ENCODE peak calls at places on chromosome 22, in six cellular contexts. One of them, this sample, is unnamed.

GRCh38 chr22:26035523-26035922 is 133.7 kb upstream of the SEZ6L start:
- DNase-seq in pancreas: no peak
- DNase-seq in heart left ventricle: no peak
- DNase-seq in K562: no peak
- DNase-seq in hepatocyte: no peak
- DNase-seq in foreskin keratinocyte: no peak
- DNase-seq in this sample: no peak

GRCh38 chr22:50626856-50627451 is 998 bp downstream of the ARSA start:
- DNase-seq in pancreas: no peak
- DNase-seq in heart left ventricle: no peak
- DNase-seq in K562: no peak
- DNase-seq in hepatocyte: peak; percentile 10
- DNase-seq in foreskin keratinocyte: no peak
- DNase-seq in this sample: no peak

GRCh38 chr22:31583861-31584485 is 78.0 kb downstream of the PISD start:
- DNase-seq in pancreas: no peak
- DNase-seq in heart left ventricle: no peak
- DNase-seq in K562: no peak
- DNase-seq in hepatocyte: no peak
- DNase-seq in foreskin keratinocyte: no peak
- DNase-seq in this sample: no peak

GRCh38 chr22:26404851-26405357 is 24.2 kb upstream of the ASPHD2 start:
- DNase-seq in pancreas: no peak
- DNase-seq in heart left ventricle: no peak
- DNase-seq in K562: peak; percentile 66
- DNase-seq in hepatocyte: no peak
- DNase-seq in foreskin keratinocyte: no peak
- DNase-seq in this sample: no peak

GRCh38 chr22:18111759-18112330 is 1.2 kb downstream of the TUBA8 start:
- DNase-seq in pancreas: no peak
- DNase-seq in heart left ventricle: peak; percentile 81
- DNase-seq in K562: no peak
- DNase-seq in hepatocyte: no peak
- DNase-seq in foreskin keratinocyte: no peak
- DNase-seq in this sample: no peak

GRCh38 chr22:29710922-29711593 is 8.7 kb upstream of the CABP7 start:
- DNase-seq in pancreas: peak; percentile 87
- DNase-seq in heart left ventricle: peak; percentile 80
- DNase-seq in K562: no peak
- DNase-seq in hepatocyte: no peak
- DNase-seq in foreskin keratinocyte: no peak
- DNase-seq in this sample: peak; percentile 40

GRCh38 chr22:26170112-26170492 is 840 bp downstream of the SEZ6L start:
- DNase-seq in pancreas: no peak
- DNase-seq in heart left ventricle: no peak
- DNase-seq in K562: no peak
- DNase-seq in hepatocyte: no peak
- DNase-seq in foreskin keratinocyte: no peak
- DNase-seq in this sample: no peak

GRCh38 chr22:35959121-35959800 is 69.4 kb downstream of the RBFOX2 start:
- DNase-seq in pancreas: no peak
- DNase-seq in heart left ventricle: no peak
- DNase-seq in K562: no peak
- DNase-seq in hepatocyte: no peak
- DNase-seq in foreskin keratinocyte: no peak
- DNase-seq in this sample: no peak

GRCh38 chr22:41286639-41287091 is 678 bp upstream of the RANGAP1 start:
- DNase-seq in pancreas: no peak
- DNase-seq in heart left ventricle: peak; percentile 50
- DNase-seq in K562: peak; percentile 23
- DNase-seq in hepatocyte: peak; percentile 35
- DNase-seq in foreskin keratinocyte: no peak
- DNase-seq in this sample: no peak

GRCh38 chr22:17443413-17444203 is 74.3 kb downstream of the CECR2 start:
- DNase-seq in pancreas: no peak
- DNase-seq in heart left ventricle: no peak
- DNase-seq in K562: no peak
- DNase-seq in hepatocyte: no peak
- DNase-seq in foreskin keratinocyte: no peak
- DNase-seq in this sample: no peak

GRCh38 chr22:46058591-46059519 is 81.9 kb upstream of the WNT7B start:
- DNase-seq in pancreas: peak; percentile 62
- DNase-seq in heart left ventricle: no peak
- DNase-seq in K562: no peak
- DNase-seq in hepatocyte: no peak
- DNase-seq in foreskin keratinocyte: no peak
- DNase-seq in this sample: no peak

GRCh38 chr22:46056169-46057041 is 79.4 kb upstream of the WNT7B start:
- DNase-seq in pancreas: peak; percentile 74
- DNase-seq in heart left ventricle: peak; percentile 74
- DNase-seq in K562: no peak
- DNase-seq in hepatocyte: no peak
- DNase-seq in foreskin keratinocyte: no peak
- DNase-seq in this sample: no peak

GRCh38 chr22:46055851-46056168 is 78.8 kb upstream of the WNT7B start:
- DNase-seq in pancreas: no peak
- DNase-seq in heart left ventricle: no peak
- DNase-seq in K562: no peak
- DNase-seq in hepatocyte: no peak
- DNase-seq in foreskin keratinocyte: no peak
- DNase-seq in this sample: no peak

GRCh38 chr22:46057206-46057605 is 80.2 kb upstream of the WNT7B start:
- DNase-seq in pancreas: peak; percentile 60
- DNase-seq in heart left ventricle: no peak
- DNase-seq in K562: no peak
- DNase-seq in hepatocyte: no peak
- DNase-seq in foreskin keratinocyte: no peak
- DNase-seq in this sample: no peak

DNA sequence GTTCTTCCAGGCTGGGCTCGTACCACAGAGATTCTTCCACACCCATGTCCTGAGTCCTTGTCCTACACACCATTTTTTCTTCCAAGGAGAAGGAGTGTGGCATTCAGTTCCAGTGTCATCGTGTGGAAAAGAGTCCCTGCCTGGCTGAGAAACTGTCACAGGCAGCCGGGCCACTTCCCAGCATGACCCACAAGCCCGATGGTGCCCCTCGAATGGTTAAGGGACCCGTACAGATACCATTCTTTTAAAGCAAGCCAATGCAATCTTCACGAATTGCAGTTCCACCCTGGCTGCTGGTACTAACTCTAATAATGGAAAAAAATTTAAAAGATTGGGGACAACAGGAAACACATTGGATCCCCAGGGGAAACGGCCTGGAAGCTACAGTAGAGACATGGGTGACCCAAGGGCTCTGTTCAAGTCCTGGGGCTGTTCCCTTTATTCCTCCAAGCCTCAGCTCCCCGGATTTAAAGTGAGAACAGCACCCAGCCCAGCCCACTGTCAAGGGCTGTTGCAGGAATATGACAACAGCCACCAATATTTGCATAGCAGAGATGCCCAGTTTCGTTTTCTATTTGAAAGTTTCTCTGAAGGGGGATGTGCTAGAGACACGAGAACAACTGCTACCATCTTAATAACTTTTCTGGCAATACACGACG is 80.9 kb upstream of the WNT7B start:
- DNase-seq in pancreas: peak; percentile 60
- DNase-seq in heart left ventricle: peak; percentile 66
- DNase-seq in K562: no peak
- DNase-seq in hepatocyte: no peak
- DNase-seq in foreskin keratinocyte: no peak
- DNase-seq in this sample: peak; percentile 65
- H3K4me1 ChIP-seq in pancreas: peaks cover 41% of the 10 kb centered on the region
- H3K4me1 ChIP-seq in heart left ventricle: peaks cover 20% of the 10 kb centered on the region
- H3K4me1 ChIP-seq in K562: peaks cover 28% of the 10 kb centered on the region
- H3K4me1 ChIP-seq in hepatocyte: peaks cover 7% of the 10 kb centered on the region
- H3K4me1 ChIP-seq in foreskin keratinocyte: peaks cover 32% of the 10 kb centered on the region
- H3K4me1 ChIP-seq in this sample: peaks cover 9% of the 10 kb centered on the region

DNA sequence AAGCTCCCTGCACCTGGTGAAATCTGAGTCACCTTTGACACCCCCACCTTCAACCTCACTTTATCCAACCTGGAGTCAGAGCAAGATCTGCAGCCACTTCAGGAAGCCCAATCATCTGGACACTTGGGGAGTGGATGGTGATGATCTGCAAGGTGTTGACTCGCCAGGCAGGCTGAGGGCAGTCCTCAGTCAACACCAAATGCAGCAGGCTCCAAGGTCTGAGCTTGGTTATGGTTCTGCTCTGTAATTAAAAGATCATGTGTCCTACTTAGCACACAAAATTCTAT is 446.9 kb downstream of the BRD1 start:
- DNase-seq in pancreas: no peak
- DNase-seq in heart left ventricle: no peak
- DNase-seq in K562: no peak
- DNase-seq in hepatocyte: no peak
- DNase-seq in foreskin keratinocyte: no peak
- DNase-seq in this sample: no peak
- H3K4me1 ChIP-seq in pancreas: no peaks in the 10 kb centered on the region
- H3K4me1 ChIP-seq in heart left ventricle: no peaks in the 10 kb centered on the region
- H3K4me1 ChIP-seq in K562: no peaks in the 10 kb centered on the region
- H3K4me1 ChIP-seq in hepatocyte: no peaks in the 10 kb centered on the region
- H3K4me1 ChIP-seq in foreskin keratinocyte: no peaks in the 10 kb centered on the region
- H3K4me1 ChIP-seq in this sample: no peaks in the 10 kb centered on the region

GRCh38 chr22:42297778-42298177 is 27.3 kb upstream of the TCF20 start:
- DNase-seq in pancreas: no peak
- DNase-seq in heart left ventricle: no peak
- DNase-seq in K562: no peak
- DNase-seq in hepatocyte: no peak
- DNase-seq in foreskin keratinocyte: no peak
- DNase-seq in this sample: no peak

GRCh38 chr22:42294034-42294985 is 23.9 kb upstream of the TCF20 start:
- DNase-seq in pancreas: peak; percentile 79
- DNase-seq in heart left ventricle: no peak
- DNase-seq in K562: peak; percentile 53
- DNase-seq in hepatocyte: peak; percentile 84
- DNase-seq in foreskin keratinocyte: no peak
- DNase-seq in this sample: peak; percentile 42

GRCh38 chr22:42298746-42299145 is 28.3 kb upstream of the TCF20 start:
- DNase-seq in pancreas: no peak
- DNase-seq in heart left ventricle: no peak
- DNase-seq in K562: no peak
- DNase-seq in hepatocyte: no peak
- DNase-seq in foreskin keratinocyte: no peak
- DNase-seq in this sample: no peak

GRCh38 chr22:42296381-42296853 is 26.0 kb upstream of the TCF20 start:
- DNase-seq in pancreas: peak; percentile 76
- DNase-seq in heart left ventricle: peak; percentile 76
- DNase-seq in K562: no peak
- DNase-seq in hepatocyte: peak; percentile 53
- DNase-seq in foreskin keratinocyte: no peak
- DNase-seq in this sample: no peak

GRCh38 chr22:42296883-42297282 is 26.4 kb upstream of the TCF20 start:
- DNase-seq in pancreas: no peak
- DNase-seq in heart left ventricle: no peak
- DNase-seq in K562: no peak
- DNase-seq in hepatocyte: no peak
- DNase-seq in foreskin keratinocyte: no peak
- DNase-seq in this sample: no peak
- H3K4me1 ChIP-seq in pancreas: no peaks in the 10 kb centered on the region
- H3K4me1 ChIP-seq in heart left ventricle: no peaks in the 10 kb centered on the region
- H3K4me1 ChIP-seq in K562: peaks cover 54% of the 10 kb centered on the region
- H3K4me1 ChIP-seq in hepatocyte: peaks cover 24% of the 10 kb centered on the region
- H3K4me1 ChIP-seq in foreskin keratinocyte: peaks cover 7% of the 10 kb centered on the region
- H3K4me1 ChIP-seq in this sample: peaks cover 4% of the 10 kb centered on the region

GRCh38 chr22:22816171-22816514 is 71.5 kb upstream of the IGLL5 start:
- DNase-seq in pancreas: no peak
- DNase-seq in heart left ventricle: no peak
- DNase-seq in K562: no peak
- DNase-seq in hepatocyte: no peak
- DNase-seq in foreskin keratinocyte: no peak
- DNase-seq in this sample: no peak
- H3K4me1 ChIP-seq in pancreas: no peaks in the 10 kb centered on the region
- H3K4me1 ChIP-seq in heart left ventricle: no peaks in the 10 kb centered on the region
- H3K4me1 ChIP-seq in K562: no peaks in the 10 kb centered on the region
- H3K4me1 ChIP-seq in hepatocyte: no peaks in the 10 kb centered on the region
- H3K4me1 ChIP-seq in foreskin keratinocyte: no peaks in the 10 kb centered on the region
- H3K4me1 ChIP-seq in this sample: no peaks in the 10 kb centered on the region

GRCh38 chr22:20783844-20784723 is 10.2 kb downstream of the SERPIND1 start:
- DNase-seq in pancreas: no peak
- DNase-seq in heart left ventricle: no peak
- DNase-seq in K562: peak; percentile 93
- DNase-seq in hepatocyte: peak; percentile 70
- DNase-seq in foreskin keratinocyte: no peak
- DNase-seq in this sample: peak; percentile 66
- H3K4me1 ChIP-seq in pancreas: peaks cover 5% of the 10 kb centered on the region
- H3K4me1 ChIP-seq in heart left ventricle: no peaks in the 10 kb centered on the region
- H3K4me1 ChIP-seq in K562: peaks cover under 1% of the 10 kb centered on the region
- H3K4me1 ChIP-seq in hepatocyte: peaks cover under 1% of the 10 kb centered on the region
- H3K4me1 ChIP-seq in foreskin keratinocyte: no peaks in the 10 kb centered on the region
- H3K4me1 ChIP-seq in this sample: no peaks in the 10 kb centered on the region

GRCh38 chr22:46084376-46084775 is 66.0 kb upstream of the PPARA start:
- DNase-seq in pancreas: no peak
- DNase-seq in heart left ventricle: peak; percentile 38
- DNase-seq in K562: no peak
- DNase-seq in hepatocyte: no peak
- DNase-seq in foreskin keratinocyte: no peak
- DNase-seq in this sample: no peak

GRCh38 chr22:46086577-46087335 is 63.6 kb upstream of the PPARA start:
- DNase-seq in pancreas: peak; percentile 64
- DNase-seq in heart left ventricle: peak; percentile 63
- DNase-seq in K562: no peak
- DNase-seq in hepatocyte: no peak
- DNase-seq in foreskin keratinocyte: no peak
- DNase-seq in this sample: no peak

GRCh38 chr22:46087336-46087690 is 63.0 kb upstream of the PPARA start:
- DNase-seq in pancreas: no peak
- DNase-seq in heart left ventricle: no peak
- DNase-seq in K562: no peak
- DNase-seq in hepatocyte: no peak
- DNase-seq in foreskin keratinocyte: no peak
- DNase-seq in this sample: no peak

GRCh38 chr22:46084943-46085830 is 65.1 kb upstream of the PPARA start:
- DNase-seq in pancreas: peak; percentile 86
- DNase-seq in heart left ventricle: peak; percentile 93
- DNase-seq in K562: peak; percentile 71
- DNase-seq in hepatocyte: no peak
- DNase-seq in foreskin keratinocyte: no peak
- DNase-seq in this sample: no peak

GRCh38 chr22:46085831-46086576 is 64.3 kb upstream of the PPARA start:
- DNase-seq in pancreas: peak; percentile 75
- DNase-seq in heart left ventricle: peak; percentile 87
- DNase-seq in K562: peak; percentile 89
- DNase-seq in hepatocyte: no peak
- DNase-seq in foreskin keratinocyte: no peak
- DNase-seq in this sample: peak; percentile 95
- H3K4me1 ChIP-seq in pancreas: peaks cover 98% of the 10 kb centered on the region
- H3K4me1 ChIP-seq in heart left ventricle: peaks cover 54% of the 10 kb centered on the region
- H3K4me1 ChIP-seq in K562: peaks cover 65% of the 10 kb centered on the region
- H3K4me1 ChIP-seq in hepatocyte: peaks cover 19% of the 10 kb centered on the region
- H3K4me1 ChIP-seq in foreskin keratinocyte: peaks cover 55% of the 10 kb centered on the region
- H3K4me1 ChIP-seq in this sample: peaks cover 8% of the 10 kb centered on the region